ENCODE peak calls at places on chromosomes 11 and 22, in seven cellular contexts. One of them, this sample, is unnamed.

GRCh38 chr22:19579113-19579811 is 55.1 kb upstream of the CLDN5 start:
- DNase-seq in suprapubic skin: no peak
- DNase-seq in GM12878: no peak
- DNase-seq in H1: no peak
- DNase-seq in K562: peak
- DNase-seq in sigmoid colon: no peak
- DNase-seq in transverse colon: no peak
- DNase-seq in this sample: no peak

GRCh38 chr22:32804036-32804435 is 2.5 kb downstream of the TIMP3 start:
- DNase-seq in suprapubic skin: no peak
- DNase-seq in H1: no peak
- DNase-seq in sigmoid colon: no peak
- DNase-seq in GM12878: no peak
- DNase-seq in K562: no peak
- DNase-seq in transverse colon: no peak
- DNase-seq in this sample: no peak

GRCh38 chr11:48066881-48067800 is 86.8 kb downstream of the PTPRJ start:
- DNase-seq in sigmoid colon: no peak
- DNase-seq in K562: no peak
- DNase-seq in H1: no peak
- DNase-seq in suprapubic skin: peak
- DNase-seq in transverse colon: no peak
- DNase-seq in GM12878: no peak
- DNase-seq in this sample: no peak

GRCh38 chr11:82786001-82786400 is 52.3 kb upstream of the FAM181B start:
- DNase-seq in transverse colon: no peak
- DNase-seq in H1: no peak
- DNase-seq in K562: no peak
- DNase-seq in suprapubic skin: no peak
- DNase-seq in GM12878: no peak
- DNase-seq in sigmoid colon: no peak
- DNase-seq in this sample: no peak

GRCh38 chr22:20632518-20632917 is 125.1 kb downstream of the MED15 start:
- DNase-seq in sigmoid colon: no peak
- DNase-seq in K562: no peak
- DNase-seq in suprapubic skin: no peak
- DNase-seq in transverse colon: no peak
- DNase-seq in H1: no peak
- DNase-seq in GM12878: no peak
- DNase-seq in this sample: no peak

GRCh38 chr11:13280323-13280722 is 2.7 kb downstream of the BMAL1 start:
- DNase-seq in K562: no peak
- DNase-seq in suprapubic skin: no peak
- DNase-seq in transverse colon: no peak
- DNase-seq in GM12878: no peak
- DNase-seq in H1: no peak
- DNase-seq in sigmoid colon: no peak
- DNase-seq in this sample: no peak

GRCh38 chr11:69718147-69718546 is 14.3 kb upstream of the FGF19 start:
- DNase-seq in K562: peak
- DNase-seq in suprapubic skin: no peak
- DNase-seq in sigmoid colon: no peak
- DNase-seq in GM12878: no peak
- DNase-seq in H1: peak
- DNase-seq in transverse colon: no peak
- DNase-seq in this sample: no peak

GRCh38 chr11:2202071-2202899 is 30.7 kb upstream of the TH start:
- DNase-seq in transverse colon: peak
- DNase-seq in suprapubic skin: peak
- DNase-seq in sigmoid colon: peak
- DNase-seq in K562: no peak
- DNase-seq in GM12878: no peak
- DNase-seq in H1: no peak
- DNase-seq in this sample: peak

GRCh38 chr22:35631597-35631996 is 14.5 kb upstream of the MB start:
- DNase-seq in GM12878: no peak
- DNase-seq in transverse colon: peak
- DNase-seq in suprapubic skin: no peak
- DNase-seq in H1: peak
- DNase-seq in K562: peak
- DNase-seq in sigmoid colon: peak
- DNase-seq in this sample: peak

GRCh38 chr11:96154802-96155520 is 188.0 kb downstream of the MAML2 start:
- DNase-seq in H1: no peak
- DNase-seq in suprapubic skin: no peak
- DNase-seq in transverse colon: no peak
- DNase-seq in GM12878: no peak
- DNase-seq in sigmoid colon: no peak
- DNase-seq in K562: no peak
- DNase-seq in this sample: no peak

GRCh38 chr11:2473361-2474058 is 28.7 kb downstream of the KCNQ1 start:
- DNase-seq in transverse colon: no peak
- DNase-seq in H1: no peak
- DNase-seq in sigmoid colon: no peak
- DNase-seq in K562: no peak
- DNase-seq in suprapubic skin: no peak
- DNase-seq in GM12878: no peak
- DNase-seq in this sample: peak

GRCh38 chr11:38274031-38274430 is 1676.0 kb upstream of the RAG2 start:
- DNase-seq in K562: no peak
- DNase-seq in transverse colon: no peak
- DNase-seq in H1: no peak
- DNase-seq in suprapubic skin: no peak
- DNase-seq in sigmoid colon: no peak
- DNase-seq in GM12878: no peak
- DNase-seq in this sample: no peak

GRCh38 chr22:43226368-43226979 is 39.5 kb upstream of the TTLL12 start:
- DNase-seq in transverse colon: no peak
- DNase-seq in K562: peak
- DNase-seq in suprapubic skin: no peak
- DNase-seq in GM12878: no peak
- DNase-seq in sigmoid colon: no peak
- DNase-seq in H1: peak
- DNase-seq in this sample: no peak

GRCh38 chr11:35337136-35337918 is 82.0 kb downstream of the SLC1A2 start:
- DNase-seq in GM12878: no peak
- DNase-seq in K562: peak
- DNase-seq in transverse colon: no peak
- DNase-seq in H1: no peak
- DNase-seq in sigmoid colon: no peak
- DNase-seq in suprapubic skin: no peak
- DNase-seq in this sample: no peak

GRCh38 chr11:27861706-27862430 is 161.6 kb upstream of the BDNF start:
- DNase-seq in GM12878: no peak
- DNase-seq in H1: no peak
- DNase-seq in sigmoid colon: no peak
- DNase-seq in transverse colon: no peak
- DNase-seq in K562: no peak
- DNase-seq in suprapubic skin: no peak
- DNase-seq in this sample: no peak

GRCh38 chr22:46262449-46263207 is 515 bp downstream of the PKDREJ start:
- DNase-seq in GM12878: no peak
- DNase-seq in H1: peak
- DNase-seq in sigmoid colon: peak
- DNase-seq in K562: no peak
- DNase-seq in suprapubic skin: no peak
- DNase-seq in transverse colon: peak
- DNase-seq in this sample: peak

GRCh38 chr22:17583151-17583550 is 19.9 kb downstream of the SLC25A18 start:
- DNase-seq in sigmoid colon: no peak
- DNase-seq in H1: no peak
- DNase-seq in suprapubic skin: no peak
- DNase-seq in GM12878: no peak
- DNase-seq in K562: no peak
- DNase-seq in transverse colon: no peak
- DNase-seq in this sample: no peak

GRCh38 chr22:28444659-28445058 is 235.0 kb downstream of the TTC28 start:
- DNase-seq in GM12878: no peak
- DNase-seq in K562: no peak
- DNase-seq in sigmoid colon: no peak
- DNase-seq in suprapubic skin: no peak
- DNase-seq in H1: no peak
- DNase-seq in transverse colon: no peak
- DNase-seq in this sample: no peak

GRCh38 chr11:2700415-2701211 is 819 bp upstream of the KCNQ1OT1 start:
- DNase-seq in GM12878: peak
- DNase-seq in transverse colon: peak
- DNase-seq in suprapubic skin: peak
- DNase-seq in H1: no peak
- DNase-seq in sigmoid colon: peak
- DNase-seq in K562: peak
- DNase-seq in this sample: peak

GRCh38 chr11:110715541-110715940 is 3.3 kb upstream of the ARHGAP20 start:
- DNase-seq in suprapubic skin: no peak
- DNase-seq in K562: no peak
- DNase-seq in sigmoid colon: no peak
- DNase-seq in GM12878: no peak
- DNase-seq in transverse colon: no peak
- DNase-seq in H1: no peak
- DNase-seq in this sample: no peak

GRCh38 chr22:20210473-20211059 is 57.6 kb downstream of the RTN4R start:
- DNase-seq in GM12878: no peak
- DNase-seq in H1: no peak
- DNase-seq in sigmoid colon: no peak
- DNase-seq in suprapubic skin: no peak
- DNase-seq in transverse colon: no peak
- DNase-seq in K562: no peak
- DNase-seq in this sample: no peak

GRCh38 chr22:28029962-28030361 is 110.9 kb upstream of the PITPNB start:
- DNase-seq in H1: no peak
- DNase-seq in sigmoid colon: no peak
- DNase-seq in K562: no peak
- DNase-seq in transverse colon: no peak
- DNase-seq in GM12878: no peak
- DNase-seq in suprapubic skin: no peak
- DNase-seq in this sample: no peak

GRCh38 chr11:45805305-45806071 is 539 bp downstream of the SLC35C1 start:
- DNase-seq in GM12878: no peak
- DNase-seq in sigmoid colon: peak
- DNase-seq in H1: peak
- DNase-seq in transverse colon: no peak
- DNase-seq in K562: peak
- DNase-seq in suprapubic skin: peak
- DNase-seq in this sample: peak

GRCh38 chr11:73321342-73322110 is 13.4 kb downstream of the ARHGEF17 start:
- DNase-seq in GM12878: no peak
- DNase-seq in sigmoid colon: peak
- DNase-seq in K562: no peak
- DNase-seq in transverse colon: no peak
- DNase-seq in H1: no peak
- DNase-seq in suprapubic skin: no peak
- DNase-seq in this sample: no peak

GRCh38 chr22:42819412-42820069 is 37.5 kb downstream of the ARFGAP3 start:
- DNase-seq in transverse colon: no peak
- DNase-seq in H1: no peak
- DNase-seq in K562: no peak
- DNase-seq in GM12878: no peak
- DNase-seq in sigmoid colon: no peak
- DNase-seq in suprapubic skin: no peak
- DNase-seq in this sample: no peak

GRCh38 chr22:49999901-50000586 is 12.5 kb downstream of the IL17REL start:
- DNase-seq in H1: peak
- DNase-seq in K562: no peak
- DNase-seq in GM12878: no peak
- DNase-seq in suprapubic skin: no peak
- DNase-seq in transverse colon: no peak
- DNase-seq in sigmoid colon: no peak
- DNase-seq in this sample: no peak

GRCh38 chr11:46889689-46890475 is 28.5 kb downstream of the LRP4 start:
- DNase-seq in K562: peak
- DNase-seq in suprapubic skin: peak
- DNase-seq in H1: peak
- DNase-seq in transverse colon: peak
- DNase-seq in sigmoid colon: peak
- DNase-seq in GM12878: peak
- DNase-seq in this sample: peak

GRCh38 chr11:132072044-132072879 is 701.8 kb downstream of the NTM start:
- DNase-seq in GM12878: no peak
- DNase-seq in suprapubic skin: no peak
- DNase-seq in K562: no peak
- DNase-seq in transverse colon: no peak
- DNase-seq in sigmoid colon: no peak
- DNase-seq in H1: no peak
- DNase-seq in this sample: no peak
- TF ChIP-seq EP300 in GM12878: no peak
- TF ChIP-seq EP300 in suprapubic skin: no peak
- TF ChIP-seq EP300 in K562: no peak
- TF ChIP-seq EP300 in transverse colon: no peak
- TF ChIP-seq EP300 in sigmoid colon: no peak
- TF ChIP-seq EP300 in H1: no peak
- TF ChIP-seq EP300 in this sample: no peak

GRCh38 chr11:101765932-101766331 is 148.9 kb upstream of the CEP126 start:
- DNase-seq in H1: no peak
- DNase-seq in K562: no peak
- DNase-seq in suprapubic skin: no peak
- DNase-seq in sigmoid colon: no peak
- DNase-seq in GM12878: no peak
- DNase-seq in transverse colon: no peak
- DNase-seq in this sample: no peak
- TF ChIP-seq POLR2AphosphoS5 in H1: no peak
- TF ChIP-seq POLR2AphosphoS5 in K562: no peak
- TF ChIP-seq POLR2AphosphoS5 in suprapubic skin: no peak
- TF ChIP-seq POLR2AphosphoS5 in sigmoid colon: no peak
- TF ChIP-seq POLR2AphosphoS5 in GM12878: no peak
- TF ChIP-seq POLR2AphosphoS5 in transverse colon: no peak
- TF ChIP-seq POLR2AphosphoS5 in this sample: no peak

GRCh38 chr11:124717786-124718634 is 21.7 kb upstream of the NRGN start:
- DNase-seq in K562: no peak
- DNase-seq in GM12878: no peak
- DNase-seq in transverse colon: no peak
- DNase-seq in suprapubic skin: no peak
- DNase-seq in H1: peak
- DNase-seq in sigmoid colon: no peak
- DNase-seq in this sample: no peak
- H3K4me3 ChIP-seq in K562: no peak
- H3K4me3 ChIP-seq in GM12878: no peak
- H3K4me3 ChIP-seq in transverse colon: peak
- H3K4me3 ChIP-seq in suprapubic skin: peak
- H3K4me3 ChIP-seq in H1: peak
- H3K4me3 ChIP-seq in sigmoid colon: peak
- H3K4me3 ChIP-seq in this sample: peak

DNA sequence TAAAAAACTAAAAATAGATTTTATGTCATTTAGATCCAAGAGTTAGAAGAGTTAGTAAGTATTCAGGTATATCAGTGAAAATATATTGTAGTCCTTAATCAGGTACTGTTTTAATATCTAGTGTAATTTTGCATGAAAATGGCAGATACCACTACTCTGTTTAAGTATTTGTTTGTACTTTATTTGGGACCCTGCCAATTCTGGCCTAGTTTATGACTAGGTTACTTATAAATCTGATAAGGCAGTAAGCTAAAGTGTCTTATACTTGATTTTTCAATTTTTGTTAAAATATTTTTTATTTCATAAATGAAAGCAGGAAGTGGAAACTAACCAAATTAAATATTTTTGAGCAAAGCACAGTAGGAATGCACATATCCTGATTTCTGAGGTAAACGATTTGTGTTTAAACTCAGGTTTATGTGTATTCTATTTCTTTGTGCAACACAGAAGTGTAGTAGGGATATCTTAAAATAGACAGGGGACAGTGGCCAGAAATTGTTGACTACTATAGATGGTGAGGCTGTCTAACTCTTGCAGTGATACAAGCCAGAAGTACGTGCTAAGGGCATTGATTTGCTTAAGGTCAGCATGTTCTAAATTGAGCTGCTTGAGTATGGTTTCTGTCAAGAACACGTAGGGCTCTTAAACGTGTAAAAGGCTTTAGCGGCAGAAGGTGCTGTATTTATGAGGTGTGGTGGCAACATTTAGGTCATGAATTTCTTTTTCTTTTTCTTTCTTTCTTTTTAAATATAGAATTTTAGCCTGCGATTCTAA is 34.0 kb downstream of the HIPK3 start:
- DNase-seq in GM12878: peak
- DNase-seq in transverse colon: no peak
- DNase-seq in sigmoid colon: no peak
- DNase-seq in suprapubic skin: no peak
- DNase-seq in H1: no peak
- DNase-seq in K562: no peak
- DNase-seq in this sample: no peak
- TF ChIP-seq EP300 in GM12878: peak
- TF ChIP-seq EP300 in transverse colon: peak
- TF ChIP-seq EP300 in sigmoid colon: peak
- TF ChIP-seq EP300 in suprapubic skin: peak
- TF ChIP-seq EP300 in H1: no peak
- TF ChIP-seq EP300 in K562: no peak
- TF ChIP-seq EP300 in this sample: peak

This sample was measured in stomach.